ENCODE peak calls at places on chromosomes 7 and 10, in four cellular contexts. One of them, this sample, is unnamed.

GRCh38 chr7:11237742-11238141 is 264.1 kb downstream of the PHF14 start:
- DNase-seq in HCT116: no peak
- DNase-seq in SK-N-SH: no peak
- DNase-seq in H1: no peak
- DNase-seq in this sample: peak

GRCh38 chr7:15557186-15557585 is 4.6 kb downstream of the AGMO start:
- DNase-seq in SK-N-SH: no peak
- DNase-seq in HCT116: no peak
- DNase-seq in H1: no peak
- DNase-seq in this sample: no peak

GRCh38 chr7:69245646-69246045 is 352.6 kb upstream of the AUTS2 start:
- DNase-seq in HCT116: no peak
- DNase-seq in H1: no peak
- DNase-seq in SK-N-SH: no peak
- DNase-seq in this sample: no peak

GRCh38 chr7:30159153-30159552 is 24.4 kb downstream of the MTURN start:
- DNase-seq in H1: no peak
- DNase-seq in HCT116: no peak
- DNase-seq in SK-N-SH: no peak
- DNase-seq in this sample: no peak

GRCh38 chr7:105429746-105430612 is 41.3 kb upstream of the SRPK2 start:
- DNase-seq in HCT116: peak
- DNase-seq in SK-N-SH: peak
- DNase-seq in H1: no peak
- DNase-seq in this sample: peak

GRCh38 chr7:15158141-15158810 is 255.7 kb upstream of the DGKB start:
- DNase-seq in HCT116: no peak
- DNase-seq in H1: no peak
- DNase-seq in SK-N-SH: no peak
- DNase-seq in this sample: no peak

GRCh38 chr7:87416682-87417587 is 58.5 kb downstream of the ABCB4 start:
- DNase-seq in H1: peak
- DNase-seq in HCT116: peak
- DNase-seq in SK-N-SH: peak
- DNase-seq in this sample: peak

GRCh38 chr7:4070214-4070613 is 611.9 kb upstream of the FOXK1 start:
- DNase-seq in SK-N-SH: no peak
- DNase-seq in HCT116: no peak
- DNase-seq in H1: no peak
- DNase-seq in this sample: no peak

GRCh38 chr7:81111358-81111757 is 192.5 kb upstream of the SEMA3C start:
- DNase-seq in HCT116: peak
- DNase-seq in H1: no peak
- DNase-seq in SK-N-SH: peak
- DNase-seq in this sample: no peak

GRCh38 chr7:21898265-21898930 is 47.3 kb downstream of the CDCA7L start:
- DNase-seq in HCT116: no peak
- DNase-seq in SK-N-SH: no peak
- DNase-seq in H1: no peak
- DNase-seq in this sample: no peak

GRCh38 chr7:129134356-129134972 is 10.0 kb upstream of the TSPAN33 start:
- DNase-seq in H1: no peak
- DNase-seq in HCT116: no peak
- DNase-seq in SK-N-SH: no peak
- DNase-seq in this sample: no peak

GRCh38 chr7:74344128-74344496 is 54.9 kb downstream of the CLIP2 start:
- DNase-seq in H1: no peak
- DNase-seq in SK-N-SH: no peak
- DNase-seq in HCT116: no peak
- DNase-seq in this sample: no peak

GRCh38 chr10:52212802-52213510 is 101.1 kb upstream of the DKK1 start:
- DNase-seq in HCT116: no peak
- DNase-seq in SK-N-SH: no peak
- DNase-seq in H1: no peak
- DNase-seq in this sample: no peak

GRCh38 chr7:157727964-157728615 is 391.3 kb downstream of the DNAJB6 start:
- DNase-seq in H1: no peak
- DNase-seq in HCT116: no peak
- DNase-seq in SK-N-SH: no peak
- DNase-seq in this sample: no peak

GRCh38 chr10:22824984-22825383 is 102.9 kb upstream of the ARMC3 start:
- DNase-seq in HCT116: peak
- DNase-seq in SK-N-SH: no peak
- DNase-seq in H1: no peak
- DNase-seq in this sample: no peak

GRCh38 chr7:47190462-47190861 is 391.4 kb downstream of the TNS3 start:
- DNase-seq in H1: no peak
- DNase-seq in HCT116: no peak
- DNase-seq in SK-N-SH: peak
- DNase-seq in this sample: no peak

GRCh38 chr10:74012480-74012879 is 14.6 kb downstream of the VCL start:
- DNase-seq in SK-N-SH: no peak
- DNase-seq in H1: no peak
- DNase-seq in HCT116: no peak
- DNase-seq in this sample: no peak

GRCh38 chr7:103106336-103107070 is 31.6 kb downstream of the ARMC10 start:
- DNase-seq in HCT116: no peak
- DNase-seq in H1: peak
- DNase-seq in SK-N-SH: no peak
- DNase-seq in this sample: no peak

GRCh38 chr10:103545771-103546281 is 52.3 kb downstream of the NEURL1 start:
- DNase-seq in SK-N-SH: peak
- DNase-seq in H1: no peak
- DNase-seq in HCT116: no peak
- DNase-seq in this sample: no peak

GRCh38 chr7:157964521-157964920 is 623.1 kb downstream of the PTPRN2 start:
- DNase-seq in SK-N-SH: no peak
- DNase-seq in HCT116: no peak
- DNase-seq in H1: no peak
- DNase-seq in this sample: no peak

GRCh38 chr7:41817386-41817785 is 114.5 kb upstream of the INHBA start:
- DNase-seq in HCT116: no peak
- DNase-seq in H1: no peak
- DNase-seq in SK-N-SH: no peak
- DNase-seq in this sample: no peak

GRCh38 chr10:114540191-114540590 is 117.9 kb downstream of the ABLIM1 start:
- DNase-seq in HCT116: no peak
- DNase-seq in SK-N-SH: no peak
- DNase-seq in H1: no peak
- DNase-seq in this sample: no peak
- TF ChIP-seq JUND in HCT116: no peak
- TF ChIP-seq JUND in SK-N-SH: no peak
- TF ChIP-seq JUND in H1: no peak
- TF ChIP-seq JUND in this sample: no peak

GRCh38 chr7:72099784-72100183 is 312.4 kb downstream of the CALN1 start:
- DNase-seq in H1: no peak
- DNase-seq in SK-N-SH: no peak
- DNase-seq in HCT116: no peak
- DNase-seq in this sample: no peak
- TF ChIP-seq JUND in H1: no peak
- TF ChIP-seq JUND in SK-N-SH: no peak
- TF ChIP-seq JUND in HCT116: no peak
- TF ChIP-seq JUND in this sample: no peak

GRCh38 chr7:7221602-7222038 is 39.3 kb downstream of the C1GALT1 start:
- DNase-seq in H1: no peak
- DNase-seq in SK-N-SH: peak
- DNase-seq in HCT116: peak
- DNase-seq in this sample: peak
- TF ChIP-seq JUND in H1: no peak
- TF ChIP-seq JUND in SK-N-SH: peak
- TF ChIP-seq JUND in HCT116: peak
- TF ChIP-seq JUND in this sample: no peak

GRCh38 chr10:13390604-13391522 is 42.8 kb upstream of the SEPHS1 start:
- DNase-seq in HCT116: no peak
- DNase-seq in SK-N-SH: peak
- DNase-seq in H1: no peak
- DNase-seq in this sample: no peak
- TF ChIP-seq JUND in HCT116: no peak
- TF ChIP-seq JUND in SK-N-SH: no peak
- TF ChIP-seq JUND in H1: no peak
- TF ChIP-seq JUND in this sample: no peak

DNA sequence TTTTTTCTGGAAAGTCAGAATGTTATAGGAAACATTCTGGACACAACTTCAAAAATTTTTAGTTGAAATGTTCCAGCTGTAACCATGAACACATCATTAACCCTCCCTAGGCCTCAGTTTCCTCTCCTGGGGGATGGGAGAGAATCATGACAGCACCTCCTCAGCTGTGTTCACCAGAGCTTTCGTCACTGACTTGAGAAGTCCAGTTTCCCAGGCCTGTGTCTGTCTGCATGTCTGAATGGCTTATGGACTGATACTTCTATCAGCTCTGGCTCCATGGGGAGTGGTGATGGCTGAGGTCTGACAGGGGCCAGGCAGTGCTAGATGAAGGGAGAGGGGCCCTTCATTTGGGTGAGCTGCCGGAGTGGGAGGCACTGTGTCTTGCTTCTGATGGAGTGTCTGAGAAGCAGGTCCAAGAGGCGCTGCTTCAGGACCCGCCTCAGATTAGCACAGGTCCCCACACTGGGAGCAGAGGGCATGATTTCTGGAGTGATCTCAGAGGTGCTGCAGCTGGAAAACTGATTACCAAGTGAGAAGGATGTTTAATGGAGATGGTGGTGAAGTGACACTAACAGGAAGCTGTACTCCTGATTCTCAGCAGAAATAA is 193.0 kb downstream of the PTPN20 start:
- DNase-seq in HCT116: no peak
- DNase-seq in H1: no peak
- DNase-seq in SK-N-SH: no peak
- DNase-seq in this sample: no peak
- TF ChIP-seq JUND in HCT116: no peak
- TF ChIP-seq JUND in H1: no peak
- TF ChIP-seq JUND in SK-N-SH: no peak
- TF ChIP-seq JUND in this sample: no peak

This sample was measured in T47D.